ENCODE peak calls at places on chromosomes 5 and 9, in seven cellular contexts. F is mesendoderm, J is H9, Y is neuronal stem cell, V is IMR-90, K is mesenchymal stem cell, B is H1. S is an unnamed sample.

GRCh38 chr9:6897207-6897822 is 139.5 kb downstream of the KDM4C start:
- DNase-seq in Y (no peak), J (no peak), B (no peak), V (no peak), F (no peak), K (no peak), S (peak)

GRCh38 chr9:133499892-133500270 is 21.0 kb upstream of the SLC2A6 start:
- DNase-seq in K (no peak), F (no peak), Y (no peak), J (no peak), V (no peak), B (no peak), S (no peak)

GRCh38 chr5:144247131-144247530 is 76.5 kb downstream of the KCTD16 start:
- DNase-seq in V (no peak), Y (no peak), B (no peak), J (no peak), F (peak), K (peak), S (peak)

GRCh38 chr5:168578506-168579205 is 512 bp downstream of the PANK3 start:
- DNase-seq in V (no peak), F (peak), K (no peak), J (no peak), B (peak), Y (no peak), S (peak)

GRCh38 chr5:16863380-16864007 is 72.6 kb downstream of the MYO10 start:
- DNase-seq in B (no peak), Y (no peak), F (no peak), V (no peak), K (no peak), J (no peak), S (no peak)

GRCh38 chr9:2638871-2639673 is 17.5 kb downstream of the VLDLR start:
- DNase-seq in J (no peak), V (no peak), Y (no peak), B (no peak), F (no peak), K (no peak), S (peak)

GRCh38 chr9:36835271-36835996 is 198.6 kb downstream of the PAX5 start:
- DNase-seq in Y (no peak), V (no peak), B (no peak), K (no peak), F (no peak), J (no peak), S (no peak)

GRCh38 chr5:147939431-147940114 is 33.2 kb upstream of the C5orf46 start:
- DNase-seq in V (no peak), K (no peak), J (no peak), Y (no peak), F (peak), B (no peak), S (peak)

GRCh38 chr5:104018299-104018698 is 455.7 kb upstream of the NUDT12 start:
- DNase-seq in F (peak), K (no peak), J (no peak), Y (no peak), B (no peak), V (no peak), S (no peak)

GRCh38 chr9:34562136-34562745 is 27.3 kb downstream of the CNTFR start:
- DNase-seq in Y (no peak), K (no peak), J (no peak), V (no peak), B (peak), F (no peak), S (no peak)

GRCh38 chr5:129379406-129379805 is 80.7 kb upstream of the ADAMTS19 start:
- DNase-seq in K (no peak), Y (no peak), B (no peak), F (peak), J (no peak), V (no peak), S (no peak)

DNA sequence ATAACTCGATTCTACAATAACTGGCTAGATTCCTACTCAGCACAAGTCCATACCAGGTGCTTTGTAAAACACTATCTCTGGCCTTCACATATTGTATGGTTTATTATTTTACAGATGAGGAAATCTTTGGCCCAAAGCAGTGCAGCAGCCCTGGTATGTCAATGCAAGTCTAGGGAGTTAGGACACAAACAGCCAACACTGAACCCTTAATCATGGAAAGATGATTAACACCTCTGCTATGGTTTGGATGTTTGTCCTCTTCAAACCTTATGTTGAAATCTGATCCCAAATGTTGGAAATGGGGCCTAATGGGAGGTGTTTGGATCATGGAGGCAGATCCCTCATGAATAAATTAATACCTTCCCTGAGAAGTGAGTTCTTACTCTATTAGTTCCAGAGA is 76.6 kb downstream of the MAPKAP1 start:
- DNase-seq in Y (no peak), K (no peak), V (no peak), B (no peak), F (no peak), J (no peak), S (peak)
- H2BK5ac ChIP-seq in Y (no peak), K (no peak), V (no peak), B (no peak), F (no peak), J (no peak), S (no peak)

GRCh38 chr5:27144456-27144855 is 106.1 kb upstream of the CDH9 start:
- DNase-seq in V (no peak), F (no peak), Y (no peak), J (no peak), B (no peak), K (no peak), S (no peak)
- H2BK5ac ChIP-seq in V (no peak), F (no peak), Y (no peak), J (no peak), B (no peak), K (no peak), S (no peak)

DNA sequence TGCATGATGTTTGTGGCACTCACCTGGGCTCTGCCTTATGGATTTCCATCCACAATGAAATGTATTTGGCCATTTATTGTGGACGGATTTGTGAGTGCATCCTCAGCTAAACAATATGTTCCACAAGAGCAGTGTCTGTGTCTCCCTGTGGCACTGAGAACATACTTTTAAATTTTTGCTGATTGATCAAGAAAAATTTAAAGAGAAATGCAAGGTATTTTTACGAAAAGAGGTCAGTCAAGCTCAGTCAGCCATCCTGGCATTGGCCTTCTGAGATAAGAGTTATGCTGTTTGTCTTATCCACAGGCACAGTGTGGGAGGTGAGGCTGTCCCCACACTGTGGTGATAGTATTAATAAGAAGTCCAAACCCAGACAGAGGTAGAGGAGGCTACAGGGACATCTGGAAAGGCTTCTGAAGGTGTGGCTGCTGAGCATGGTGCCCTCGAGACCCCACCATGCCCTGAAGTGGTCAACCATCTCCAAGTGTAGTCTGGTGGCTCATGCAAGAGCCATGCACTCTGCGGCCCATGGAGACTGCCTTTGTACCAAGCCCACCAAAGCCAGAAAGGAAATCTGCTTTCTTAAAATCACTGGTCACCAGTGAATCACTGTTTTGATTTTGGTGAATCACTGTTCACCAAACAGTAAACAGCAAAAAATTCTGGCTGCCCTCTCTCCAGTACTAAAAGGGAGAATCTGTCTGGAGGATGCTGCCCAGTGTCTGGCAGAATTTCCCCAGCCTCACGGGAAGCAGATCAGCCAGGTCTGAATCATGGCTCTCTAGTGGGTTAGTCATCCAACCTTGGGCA is 28.8 kb downstream of the SPOCK1 start:
- DNase-seq in J (no peak), V (peak), K (no peak), B (no peak), Y (no peak), F (no peak), S (peak)
- H2BK5ac ChIP-seq in J (no peak), V (peak), K (no peak), B (no peak), Y (no peak), F (no peak), S (no peak)

DNA sequence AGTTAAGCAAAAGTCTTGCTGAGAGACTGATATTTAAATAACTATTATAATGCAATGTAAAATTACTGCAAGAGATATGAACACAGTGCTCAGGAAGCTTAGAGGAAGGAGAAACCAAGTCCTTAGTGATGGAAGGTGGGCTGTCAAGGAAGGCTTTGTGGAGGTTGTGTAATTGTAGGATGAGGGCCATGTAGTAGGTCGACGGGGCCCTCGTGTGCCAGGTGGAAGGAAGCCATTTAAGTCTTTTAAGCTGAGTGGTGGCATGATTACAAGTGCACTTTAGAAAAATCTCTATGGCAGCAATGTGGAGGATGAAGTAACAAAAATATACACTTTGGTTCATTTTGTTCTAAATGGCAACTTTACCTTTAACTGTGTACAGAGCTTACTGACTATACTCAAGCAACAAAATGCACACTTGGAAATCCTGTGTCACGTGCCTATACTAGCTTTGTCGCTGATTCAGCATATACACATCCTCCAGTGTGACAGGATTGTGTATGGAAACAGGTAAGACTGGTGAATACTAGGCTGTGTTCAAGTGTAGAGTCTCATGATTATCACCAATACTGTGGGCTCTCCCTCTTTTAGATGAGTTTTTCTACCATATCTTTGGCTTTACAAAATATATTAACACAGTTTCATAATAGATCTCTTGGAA is 78.6 kb downstream of the TMC1 start:
- DNase-seq in Y (no peak), B (no peak), F (no peak), J (no peak), K (no peak), V (no peak), S (no peak)
- H2BK5ac ChIP-seq in Y (no peak), B (no peak), F (no peak), J (no peak), K (no peak), V (no peak), S (no peak)

DNA sequence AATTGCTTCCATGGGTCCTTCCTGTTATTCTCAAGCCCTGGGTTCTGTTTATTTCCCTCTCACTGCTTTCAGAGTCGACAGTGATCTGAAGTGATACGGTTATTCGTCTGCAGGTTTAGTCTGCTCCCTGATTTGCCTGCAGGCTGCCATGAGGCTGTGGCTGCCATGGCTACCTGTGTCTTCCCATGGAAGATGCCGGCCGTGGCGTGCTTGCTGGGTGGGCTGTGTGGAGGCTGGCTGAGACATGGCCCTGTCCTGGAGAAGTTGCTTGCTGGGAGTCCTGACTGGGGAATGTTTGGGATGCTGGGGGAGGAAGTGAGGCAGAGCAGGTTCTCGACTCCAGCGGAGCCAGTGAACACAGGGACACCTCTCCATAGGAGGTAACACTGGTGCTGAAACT is 104.1 kb upstream of the TBC1D2 start:
- DNase-seq in B (no peak), K (no peak), Y (no peak), F (no peak), J (no peak), V (no peak), S (no peak)
- H2BK5ac ChIP-seq in B (no peak), K (no peak), Y (no peak), F (no peak), J (no peak), V (peak), S (no peak)

DNA sequence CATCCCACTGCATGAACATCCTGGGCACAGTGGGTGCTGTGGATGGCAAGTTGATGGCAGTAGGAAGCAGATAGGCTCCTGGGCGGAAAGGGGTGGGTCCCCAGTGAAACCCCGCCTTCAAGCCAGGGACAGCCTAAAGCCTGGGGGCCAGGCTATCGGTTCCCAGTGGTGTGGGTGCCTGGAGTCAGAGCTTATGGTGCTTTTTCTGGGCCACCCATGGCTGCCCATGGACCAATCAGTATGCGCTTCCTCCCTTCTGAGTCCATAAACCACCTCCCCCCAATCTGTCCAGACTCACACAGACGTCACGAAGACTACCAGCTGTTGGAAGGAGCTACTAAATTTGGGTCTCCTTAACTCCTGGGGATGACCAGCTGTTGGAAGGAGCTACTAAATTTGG is 17.5 kb upstream of the ECPAS start:
- DNase-seq in Y (no peak), K (no peak), J (peak), F (no peak), B (no peak), V (no peak), S (no peak)
- H2BK5ac ChIP-seq in Y (no peak), K (no peak), J (no peak), F (no peak), B (peak), V (no peak), S (no peak)

GRCh38 chr5:39800202-39800601 is 375.4 kb upstream of the DAB2 start:
- DNase-seq in Y (peak), B (no peak), V (no peak), J (no peak), K (no peak), F (no peak), S (no peak)

DNA sequence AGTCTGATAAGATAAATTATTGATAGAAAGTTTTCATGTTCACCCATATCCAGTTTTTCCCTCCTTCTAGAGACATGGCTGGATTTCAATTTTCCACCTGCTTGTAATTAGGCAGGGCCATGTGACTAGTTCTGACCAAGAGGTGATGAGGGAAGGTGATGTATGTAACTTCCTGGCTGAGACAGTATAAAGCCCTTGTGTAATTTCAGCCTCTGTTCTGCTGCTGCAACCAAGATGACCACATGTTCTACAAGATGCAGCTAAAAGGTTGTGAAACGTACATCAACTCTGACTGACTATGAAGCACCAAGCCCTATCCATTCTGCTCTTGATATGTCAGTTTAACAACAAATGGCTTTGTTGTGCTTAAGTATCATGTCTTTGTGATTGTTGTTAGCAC is 376.5 kb upstream of the DAB2 start:
- DNase-seq in V (no peak), B (no peak), J (no peak), F (no peak), Y (no peak), K (no peak), S (no peak)
- H2BK5ac ChIP-seq in V (no peak), B (no peak), J (no peak), F (no peak), Y (no peak), K (no peak), S (no peak)

GRCh38 chr5:36153727-36154126 is 1.8 kb downstream of the SKP2 start:
- DNase-seq in V (no peak), F (no peak), Y (no peak), J (no peak), K (no peak), B (no peak), S (peak)

GRCh38 chr5:36155291-36155690 is 3.4 kb downstream of the SKP2 start:
- DNase-seq in V (no peak), F (peak), B (no peak), J (no peak), K (no peak), Y (no peak), S (no peak)

GRCh38 chr5:36158144-36158543 is 6.2 kb downstream of the SKP2 start:
- DNase-seq in F (no peak), J (no peak), V (peak), Y (no peak), B (no peak), K (peak), S (peak)

GRCh38 chr5:36156619-36157018 is 4.7 kb downstream of the SKP2 start:
- DNase-seq in F (peak), K (peak), V (peak), Y (no peak), B (no peak), J (no peak), S (peak)

DNA sequence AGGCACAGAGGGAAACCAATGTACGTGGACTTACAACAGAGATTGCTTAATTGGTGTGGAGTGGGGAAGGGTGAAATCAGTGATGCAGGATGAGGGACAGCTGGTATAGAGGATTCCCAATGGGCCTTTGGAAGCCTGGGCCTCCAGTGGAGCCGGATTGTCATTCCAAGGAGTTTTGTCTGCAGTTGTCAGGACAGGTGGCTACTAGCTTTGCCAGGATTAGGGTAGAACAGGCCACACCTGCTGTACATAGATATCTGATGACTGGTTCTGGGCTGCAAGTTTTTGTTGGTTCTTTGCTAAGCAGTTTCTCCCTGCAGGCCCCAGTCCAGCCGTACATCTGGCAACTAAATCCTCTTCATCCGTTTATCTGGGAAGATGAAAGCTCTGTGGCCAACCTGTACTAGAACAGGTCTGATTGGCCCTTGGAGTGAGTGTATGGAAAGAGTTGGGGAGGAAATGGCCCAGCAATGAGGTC is 4.3 kb downstream of the SKP2 start:
- DNase-seq in B (no peak), Y (no peak), V (peak), J (no peak), F (peak), K (peak), S (peak)
- H2BK5ac ChIP-seq in B (no peak), Y (no peak), V (peak), J (no peak), F (no peak), K (peak), S (peak)